ENCODE peak calls at places on chromosomes 13 and 19, in four cellular contexts. A is hepatic stellate cell, P is NCI-H2081, O is GM03348. W is an unnamed sample.

GRCh38 chr13:52808842-52809219 is 39.6 kb downstream of the PCDH8 start:
- DNase-seq in A (no peak), P (no peak), O (no peak), W (no peak)

GRCh38 chr13:30037306-30037705 is 186.9 kb upstream of the UBL3 start:
- DNase-seq in A (no peak), P (no peak), O (no peak), W (peak)

GRCh38 chr13:50071399-50071798 is 56.2 kb downstream of the KCNRG start:
- DNase-seq in A (no peak), P (no peak), O (no peak), W (no peak)

GRCh38 chr13:31264146-31264545 is 64.4 kb downstream of the B3GLCT start:
- DNase-seq in A (no peak), P (no peak), O (no peak), W (no peak)

GRCh38 chr19:2477732-2478191 is 1.8 kb downstream of the GADD45B start:
- DNase-seq in A (peak), P (no peak), O (peak), W (peak)

GRCh38 chr19:43625918-43626579 is 6.6 kb upstream of the ZNF428 start:
- DNase-seq in A (peak), P (no peak), O (no peak), W (no peak)

GRCh38 chr13:31706105-31706504 is 33.2 kb upstream of the RXFP2 start:
- DNase-seq in A (no peak), P (no peak), O (no peak), W (no peak)

GRCh38 chr13:51848674-51849073 is 3.7 kb upstream of the TMEM272 start:
- DNase-seq in A (peak), P (no peak), O (no peak), W (peak)

GRCh38 chr19:12163841-12164240 is 945 bp downstream of the ZNF136 start:
- DNase-seq in A (peak), P (no peak), O (peak), W (no peak)

GRCh38 chr13:28340272-28340793 is 154.6 kb downstream of the FLT1 start:
- DNase-seq in A (no peak), P (no peak), O (peak), W (no peak)

GRCh38 chr19:4581381-4582111 is 22.1 kb upstream of the SEMA6B start:
- DNase-seq in A (peak), P (peak), O (peak), W (no peak)

GRCh38 chr19:55098716-55099556 is 18.5 kb downstream of the PPP1R12C start:
- DNase-seq in A (no peak), P (no peak), O (no peak), W (no peak)

GRCh38 chr13:67278230-67278629 is 48.1 kb upstream of the PCDH9 start:
- DNase-seq in A (no peak), P (no peak), O (peak), W (no peak)

GRCh38 chr13:109182777-109183465 is 553.5 kb downstream of the MYO16 start:
- DNase-seq in A (no peak), P (no peak), O (no peak), W (no peak)

GRCh38 chr13:102812616-102813287 is 13.8 kb downstream of the BIVM start:
- DNase-seq in A (no peak), P (no peak), O (peak), W (no peak)

GRCh38 chr13:20174656-20175405 is 14.0 kb upstream of the GJA3 start:
- DNase-seq in A (peak), P (peak), O (peak), W (peak)

GRCh38 chr19:56117376-56117884 is 3.7 kb downstream of the ZNF787 start:
- DNase-seq in A (no peak), P (no peak), O (no peak), W (no peak)

GRCh38 chr19:35995655-35995993 is 636 bp downstream of the SDHAF1 start:
- DNase-seq in A (peak), P (peak), O (peak), W (peak)

GRCh38 chr13:70107498-70108271 is at the start of gene ATXN8OS:
- DNase-seq in A (no peak), P (no peak), O (no peak), W (no peak)

GRCh38 chr13:98052412-98052811 is 90.5 kb upstream of the FARP1 start:
- DNase-seq in A (no peak), P (no peak), O (no peak), W (no peak)

GRCh38 chr13:75316427-75316826 is 165.5 kb downstream of the TBC1D4 start:
- DNase-seq in A (peak), P (no peak), O (peak), W (no peak)

GRCh38 chr19:46924874-46925547 is 64.2 kb downstream of the ARHGAP35 start:
- DNase-seq in A (no peak), P (no peak), O (no peak), W (no peak)

GRCh38 chr13:72504026-72504925 is 223.2 kb downstream of the MZT1 start:
- DNase-seq in A (no peak), P (peak), O (no peak), W (no peak)

GRCh38 chr19:19466201-19466600 is 49.1 kb downstream of the TSSK6 start:
- DNase-seq in A (no peak), P (no peak), O (no peak), W (no peak)